ENCODE peak calls at places on chromosomes 4 and X, in five cellular contexts. Z, S, L, R and G are unnamed samples.

GRCh38 chrX:41022579-41022978 is 62.7 kb upstream of the USP9X start:
- DNase-seq in Z (no peak), S (no peak), L (no peak), R (no peak), G (no peak)

GRCh38 chr4:28238756-28239155 is 1378.1 kb downstream of the STIM2 start:
- DNase-seq in Z (no peak), S (no peak), L (no peak), R (no peak), G (no peak)

GRCh38 chrX:129115104-129115503 is 408.2 kb downstream of the SMARCA1 start:
- DNase-seq in Z (no peak), S (no peak), L (no peak), R (no peak), G (no peak)

GRCh38 chr4:3215256-3215655 is 33.7 kb upstream of the MSANTD1 start:
- DNase-seq in Z (peak), S (no peak), L (no peak), R (no peak), G (no peak)

GRCh38 chr4:159227378-159227777 is 124.5 kb downstream of the RAPGEF2 start:
- DNase-seq in Z (no peak), S (no peak), L (no peak), R (no peak), G (no peak)

GRCh38 chrX:1661922-1662221 is 47.0 kb downstream of the ASMT start:
- DNase-seq in Z (no peak), S (no peak), L (no peak), R (no peak), G (no peak)

GRCh38 chr4:112245383-112245782 is 13.8 kb downstream of the AP1AR start:
- DNase-seq in Z (no peak), S (no peak), L (no peak), R (no peak), G (no peak)

GRCh38 chr4:104418313-104418712 is 76.4 kb downstream of the CXXC4 start:
- DNase-seq in Z (no peak), S (no peak), L (no peak), R (no peak), G (no peak)

GRCh38 chr4:105241456-105241855 is 94.8 kb downstream of the TET2 start:
- DNase-seq in Z (no peak), S (no peak), L (no peak), R (no peak), G (no peak)

GRCh38 chr4:142696334-142697122 is 149.6 kb downstream of the INPP4B start:
- DNase-seq in Z (no peak), S (no peak), L (no peak), R (no peak), G (no peak)

GRCh38 chrX:124641737-124642491 is 295.6 kb downstream of the SH2D1A start:
- DNase-seq in Z (no peak), S (no peak), L (no peak), R (no peak), G (no peak)

GRCh38 chr4:81255524-81255923 is 40.5 kb upstream of the PRKG2 start:
- DNase-seq in Z (no peak), S (no peak), L (no peak), R (no peak), G (no peak)

GRCh38 chr4:74335341-74336019 is 27.2 kb downstream of the EPGN start:
- DNase-seq in Z (no peak), S (no peak), L (no peak), R (no peak), G (no peak)

GRCh38 chr4:504076-504475 is 5.1 kb downstream of the PIGG start:
- DNase-seq in Z (no peak), S (no peak), L (no peak), R (no peak), G (no peak)

GRCh38 chrX:115968436-115969252 is 201.9 kb upstream of the AGTR2 start:
- DNase-seq in Z (peak), S (no peak), L (no peak), R (no peak), G (no peak)

GRCh38 chr4:124903995-124904722 is 191.6 kb upstream of the ANKRD50 start:
- DNase-seq in Z (peak), S (no peak), L (peak), R (no peak), G (no peak)

GRCh38 chr4:74588350-74588749 is 143.4 kb downstream of the AREG start:
- DNase-seq in Z (no peak), S (no peak), L (no peak), R (no peak), G (no peak)

GRCh38 chrX:40166582-40166981 is 68.8 kb upstream of the BCOR start:
- DNase-seq in Z (peak), S (no peak), L (no peak), R (peak), G (no peak)

GRCh38 chrX:152632445-152633097 is 5.1 kb upstream of the GABRQ start:
- DNase-seq in Z (no peak), S (no peak), L (peak), R (no peak), G (peak)

GRCh38 chr4:80362578-80363181 is 27.1 kb downstream of the CFAP299 start:
- DNase-seq in Z (peak), S (no peak), L (no peak), R (no peak), G (no peak)

GRCh38 chrX:87337267-87337666 is 180.3 kb upstream of the KLHL4 start:
- DNase-seq in Z (no peak), S (no peak), L (no peak), R (no peak), G (no peak)

GRCh38 chrX:128106630-128107029 is 54.4 kb upstream of the ACTRT1 start:
- DNase-seq in Z (no peak), S (no peak), L (no peak), R (no peak), G (no peak)

GRCh38 chr4:76950052-76950845 is 697 bp downstream of the SEPTIN11 start:
- DNase-seq in Z (peak), S (peak), L (peak), R (peak), G (no peak)

GRCh38 chr4:76952631-76953587 is 3.4 kb downstream of the SEPTIN11 start:
- DNase-seq in Z (no peak), S (no peak), L (no peak), R (no peak), G (no peak)

GRCh38 chr4:76950846-76951321 is 1.3 kb downstream of the SEPTIN11 start:
- DNase-seq in Z (peak), S (no peak), L (no peak), R (no peak), G (no peak)

GRCh38 chr4:76952071-76952470 is 2.5 kb downstream of the SEPTIN11 start:
- DNase-seq in Z (no peak), S (no peak), L (no peak), R (no peak), G (no peak)

GRCh38 chr4:76951333-76952033 is 1.9 kb downstream of the SEPTIN11 start:
- DNase-seq in Z (no peak), S (no peak), L (no peak), R (no peak), G (no peak)
- H3K27ac ChIP-seq in Z (no peak), S (peak), L (peak), R (peak), G (peak)

DNA sequence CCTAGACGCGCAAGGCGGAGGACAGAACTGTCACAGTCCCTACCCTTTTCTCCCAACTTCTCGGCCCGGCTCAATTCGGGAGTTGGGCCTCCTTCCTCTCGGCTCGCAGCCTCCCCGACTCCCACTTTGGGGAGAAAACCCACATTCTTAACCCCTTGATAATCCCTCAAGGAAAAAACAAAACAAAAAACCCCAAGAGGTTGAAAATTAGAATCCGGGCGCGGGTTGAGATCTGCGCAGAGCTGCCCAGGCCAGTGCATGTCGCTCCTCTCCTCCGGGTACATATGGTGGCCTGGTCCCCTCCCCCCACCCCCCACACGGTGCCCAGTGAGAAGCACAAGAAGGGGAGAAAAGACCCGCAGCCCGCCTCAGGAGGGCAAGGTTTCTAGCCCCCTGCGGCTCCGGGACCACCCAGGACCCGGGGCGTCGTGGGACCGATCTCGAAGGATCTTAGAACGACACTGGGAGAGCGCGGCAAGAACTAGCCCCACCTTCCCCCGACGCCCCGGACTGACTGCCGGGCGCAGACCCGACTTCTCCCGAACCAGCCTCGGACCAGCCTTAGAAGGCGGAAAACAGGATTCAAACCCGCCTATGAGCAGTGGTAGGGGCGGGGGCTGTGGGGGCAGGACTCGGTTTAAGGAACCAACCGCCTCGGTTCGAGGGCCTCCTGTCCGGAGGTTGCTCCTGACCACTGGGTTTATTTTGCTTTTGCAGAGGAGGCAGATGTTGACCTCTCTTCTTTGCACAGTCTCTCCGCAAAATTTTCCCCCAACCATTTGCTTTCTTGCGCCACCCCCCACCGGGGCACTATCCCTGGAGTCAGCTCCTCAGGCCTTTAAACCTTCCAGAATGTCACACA is 2.5 kb upstream of the PDGFRA start:
- DNase-seq in Z (peak), S (peak), L (no peak), R (peak), G (no peak)
- TF ChIP-seq POLR2A in Z (peak), S (no peak), L (no peak), R (no peak), G (peak)

DNA sequence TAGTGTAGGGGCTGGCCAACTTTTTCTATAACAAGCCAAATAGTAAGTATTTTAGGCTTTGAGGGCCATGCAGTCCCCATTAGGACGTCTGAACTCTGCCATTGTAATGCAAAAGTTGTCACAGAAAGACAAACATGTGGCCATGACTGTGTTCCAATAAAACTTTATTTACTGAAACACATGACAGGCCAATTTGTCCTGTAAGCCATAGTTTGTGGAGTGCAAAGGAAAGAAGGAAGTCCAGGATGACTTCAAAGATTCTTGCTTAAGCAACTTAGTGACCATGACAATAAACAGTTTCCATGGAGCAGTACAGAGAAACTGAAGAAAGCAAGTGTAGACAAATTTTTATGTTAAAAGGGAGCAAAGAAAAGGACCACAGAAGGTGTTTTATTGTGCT is 35.0 kb upstream of the MYOZ2 start:
- DNase-seq in Z (no peak), S (no peak), L (no peak), R (no peak), G (no peak)
- H3K27ac ChIP-seq in Z (no peak), S (peak), L (no peak), R (peak), G (no peak)

GRCh38 chrX:71254092-71254941 is at the start of gene ZMYM3:
- DNase-seq in Z (peak), S (peak), L (peak), R (peak), G (peak)
- TF ChIP-seq POLR2A in Z (no peak), S (no peak), L (no peak), R (peak), G (no peak)

DNA sequence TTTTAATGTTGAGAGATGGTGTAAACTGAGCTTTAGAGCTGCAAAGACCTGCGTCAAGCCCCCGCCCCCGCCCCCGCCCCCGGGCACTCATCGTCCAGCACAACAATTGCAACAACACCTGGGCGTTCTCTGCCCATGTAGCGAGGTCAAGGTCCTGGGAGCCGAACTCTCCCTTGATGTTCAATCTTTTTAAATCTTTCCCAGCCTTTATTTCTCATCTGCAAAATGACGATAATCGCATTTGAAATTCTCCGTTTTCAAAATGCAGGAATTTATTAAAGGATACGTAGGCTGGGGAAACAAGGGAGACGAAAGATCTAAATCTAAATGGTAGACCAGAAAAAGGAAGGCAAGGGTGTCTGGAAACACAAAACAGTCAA is 648 bp upstream of the MSMO1 start:
- DNase-seq in Z (peak), S (no peak), L (no peak), R (peak), G (no peak)
- H3K27ac ChIP-seq in Z (peak), S (peak), L (peak), R (peak), G (peak)

GRCh38 chrX:48578661-48579128 is 4.4 kb downstream of the RBM3 start:
- DNase-seq in Z (no peak), S (no peak), L (no peak), R (no peak), G (no peak)
- TF ChIP-seq POLR2A in Z (no peak), S (no peak), L (no peak), R (no peak), G (no peak)

GRCh38 chrX:7146026-7146702 is 1.3 kb upstream of the STS start:
- DNase-seq in Z (no peak), S (no peak), L (no peak), R (no peak), G (no peak)
- H3K27ac ChIP-seq in Z (no peak), S (no peak), L (peak), R (peak), G (no peak)